ENCODE peak calls at places on chromosomes 16 and 17, in five cellular contexts. One of them, this sample, is unnamed.
A peak's percentile ranks its signal among the peaks of the same experiment; 100 is the strongest.

GRCh38 chr16:84049403-84050060 is 6.9 kb upstream of the SLC38A8 start:
- DNase-seq in cardiac fibroblast: no peak
- DNase-seq in Calu3: no peak
- DNase-seq in breast epithelium: no peak
- DNase-seq in upper lobe of right lung: peak; percentile 55
- DNase-seq in this sample: no peak

GRCh38 chr17:7560172-7561027 is 1.3 kb upstream of the SENP3 start:
- DNase-seq in cardiac fibroblast: peak; percentile 68
- DNase-seq in Calu3: peak; percentile 76
- DNase-seq in breast epithelium: peak; percentile 55
- DNase-seq in upper lobe of right lung: peak; percentile 83
- DNase-seq in this sample: peak; percentile 44

GRCh38 chr16:58419241-58420012 is 27.2 kb downstream of the GINS3 start:
- DNase-seq in cardiac fibroblast: no peak
- DNase-seq in Calu3: no peak
- DNase-seq in breast epithelium: no peak
- DNase-seq in upper lobe of right lung: peak; percentile 35
- DNase-seq in this sample: no peak

GRCh38 chr17:4884489-4884888 is 14.8 kb upstream of the C17orf107 start:
- DNase-seq in cardiac fibroblast: no peak
- DNase-seq in Calu3: no peak
- DNase-seq in breast epithelium: no peak
- DNase-seq in upper lobe of right lung: no peak
- DNase-seq in this sample: no peak

GRCh38 chr16:16015849-16016248 is 66.4 kb downstream of the ABCC1 start:
- DNase-seq in cardiac fibroblast: no peak
- DNase-seq in Calu3: no peak
- DNase-seq in breast epithelium: no peak
- DNase-seq in upper lobe of right lung: no peak
- DNase-seq in this sample: no peak

GRCh38 chr16:88483392-88483641 is 30.2 kb downstream of the ZFPM1 start:
- DNase-seq in cardiac fibroblast: no peak
- DNase-seq in Calu3: no peak
- DNase-seq in breast epithelium: no peak
- DNase-seq in upper lobe of right lung: no peak
- DNase-seq in this sample: no peak

GRCh38 chr17:50440838-50441829 is 15.1 kb downstream of the ACSF2 start:
- DNase-seq in cardiac fibroblast: no peak
- DNase-seq in Calu3: no peak
- DNase-seq in breast epithelium: no peak
- DNase-seq in upper lobe of right lung: no peak
- DNase-seq in this sample: no peak

GRCh38 chr16:83967838-83968482 is at the start of gene NECAB2:
- DNase-seq in cardiac fibroblast: peak; percentile 47
- DNase-seq in Calu3: peak; percentile 72
- DNase-seq in breast epithelium: no peak
- DNase-seq in upper lobe of right lung: no peak
- DNase-seq in this sample: peak; percentile 12

GRCh38 chr16:23879735-23880373 is 44.1 kb downstream of the PRKCB start:
- DNase-seq in cardiac fibroblast: no peak
- DNase-seq in Calu3: no peak
- DNase-seq in breast epithelium: no peak
- DNase-seq in upper lobe of right lung: no peak
- DNase-seq in this sample: no peak

GRCh38 chr17:31095239-31096105 is 695 bp downstream of the NF1 start:
- DNase-seq in cardiac fibroblast: peak; percentile 58
- DNase-seq in Calu3: peak; percentile 55
- DNase-seq in breast epithelium: peak; percentile 48
- DNase-seq in upper lobe of right lung: peak; percentile 81
- DNase-seq in this sample: peak; percentile 40

GRCh38 chr16:73949574-73950348 is 346.9 kb upstream of the PSMD7 start:
- DNase-seq in cardiac fibroblast: peak; percentile 83
- DNase-seq in Calu3: peak; percentile 53
- DNase-seq in breast epithelium: no peak
- DNase-seq in upper lobe of right lung: no peak
- DNase-seq in this sample: peak; percentile 98

GRCh38 chr16:77840093-77840492 is 51.7 kb downstream of the VAT1L start:
- DNase-seq in cardiac fibroblast: no peak
- DNase-seq in Calu3: no peak
- DNase-seq in breast epithelium: no peak
- DNase-seq in upper lobe of right lung: no peak
- DNase-seq in this sample: no peak

GRCh38 chr16:30786115-30786935 is 680 bp downstream of the ZNF629 start:
- DNase-seq in cardiac fibroblast: peak; percentile 72
- DNase-seq in Calu3: peak; percentile 66
- DNase-seq in breast epithelium: no peak
- DNase-seq in upper lobe of right lung: peak; percentile 76
- DNase-seq in this sample: peak; percentile 67

GRCh38 chr17:236641-237405 is 55.4 kb upstream of the DOC2B start:
- DNase-seq in cardiac fibroblast: no peak
- DNase-seq in Calu3: no peak
- DNase-seq in breast epithelium: no peak
- DNase-seq in upper lobe of right lung: peak; percentile 58
- DNase-seq in this sample: no peak

GRCh38 chr16:49458221-49458620 is 84.6 kb downstream of the C16orf78 start:
- DNase-seq in cardiac fibroblast: no peak
- DNase-seq in Calu3: no peak
- DNase-seq in breast epithelium: no peak
- DNase-seq in upper lobe of right lung: peak; percentile 15
- DNase-seq in this sample: no peak

GRCh38 chr16:68257906-68258800 is 6.2 kb upstream of the SLC7A6 start:
- DNase-seq in cardiac fibroblast: peak; percentile 59
- DNase-seq in Calu3: peak; percentile 48
- DNase-seq in breast epithelium: no peak
- DNase-seq in upper lobe of right lung: peak; percentile 76
- DNase-seq in this sample: peak; percentile 86

GRCh38 chr17:63629627-63630026 is 7.4 kb downstream of the MAP3K3 start:
- DNase-seq in cardiac fibroblast: peak; percentile 43
- DNase-seq in Calu3: no peak
- DNase-seq in breast epithelium: no peak
- DNase-seq in upper lobe of right lung: no peak
- DNase-seq in this sample: no peak

GRCh38 chr16:88734361-88734728 is 28.0 kb downstream of the CTU2 start:
- DNase-seq in cardiac fibroblast: no peak
- DNase-seq in Calu3: no peak
- DNase-seq in breast epithelium: no peak
- DNase-seq in upper lobe of right lung: no peak
- DNase-seq in this sample: no peak

GRCh38 chr17:58184308-58184985 is 8.1 kb upstream of the EPX start:
- DNase-seq in cardiac fibroblast: peak; percentile 30
- DNase-seq in Calu3: no peak
- DNase-seq in breast epithelium: no peak
- DNase-seq in upper lobe of right lung: no peak
- DNase-seq in this sample: peak; percentile 17

GRCh38 chr17:50218071-50218759 is 16.8 kb upstream of the COL1A1 start:
- DNase-seq in cardiac fibroblast: peak; percentile 58
- DNase-seq in Calu3: no peak
- DNase-seq in breast epithelium: no peak
- DNase-seq in upper lobe of right lung: no peak
- DNase-seq in this sample: peak; percentile 72

GRCh38 chr17:44917456-44917855 is 2.2 kb upstream of the GFAP start:
- DNase-seq in cardiac fibroblast: no peak
- DNase-seq in Calu3: no peak
- DNase-seq in breast epithelium: no peak
- DNase-seq in upper lobe of right lung: peak; percentile 43
- DNase-seq in this sample: no peak

GRCh38 chr16:1991588-1992474 is 2.1 kb downstream of the SYNGR3 start:
- DNase-seq in cardiac fibroblast: peak; percentile 94
- DNase-seq in Calu3: peak; percentile 84
- DNase-seq in breast epithelium: peak; percentile 87
- DNase-seq in upper lobe of right lung: peak; percentile 97
- DNase-seq in this sample: peak; percentile 77

GRCh38 chr16:56425439-56425832 is at the start of gene AMFR:
- DNase-seq in cardiac fibroblast: peak; percentile 89
- DNase-seq in Calu3: peak; percentile 88
- DNase-seq in breast epithelium: no peak
- DNase-seq in upper lobe of right lung: peak; percentile 87
- DNase-seq in this sample: peak; percentile 86

GRCh38 chr17:57622327-57622885 is 122.7 kb downstream of the CCDC182 start:
- DNase-seq in cardiac fibroblast: no peak
- DNase-seq in Calu3: no peak
- DNase-seq in breast epithelium: no peak
- DNase-seq in upper lobe of right lung: no peak
- DNase-seq in this sample: no peak

GRCh38 chr17:63503330-63503685 is 19.9 kb upstream of the KCNH6 start:
- DNase-seq in cardiac fibroblast: no peak
- DNase-seq in Calu3: no peak
- DNase-seq in breast epithelium: no peak
- DNase-seq in upper lobe of right lung: no peak
- DNase-seq in this sample: no peak

GRCh38 chr16:78127130-78127529 is 27.7 kb downstream of the WWOX start:
- DNase-seq in cardiac fibroblast: peak; percentile 67
- DNase-seq in Calu3: no peak
- DNase-seq in breast epithelium: no peak
- DNase-seq in upper lobe of right lung: no peak
- DNase-seq in this sample: peak; percentile 48

GRCh38 chr16:3242709-3243108 is 7.8 kb upstream of the ZNF200 start:
- DNase-seq in cardiac fibroblast: no peak
- DNase-seq in Calu3: no peak
- DNase-seq in breast epithelium: no peak
- DNase-seq in upper lobe of right lung: no peak
- DNase-seq in this sample: no peak
- TF ChIP-seq CTCF in cardiac fibroblast: no peak
- TF ChIP-seq CTCF in Calu3: no peak
- TF ChIP-seq CTCF in breast epithelium: no peak
- TF ChIP-seq CTCF in upper lobe of right lung: no peak
- TF ChIP-seq CTCF in this sample: no peak

GRCh38 chr17:80859004-80859941 is 132.4 kb upstream of the CHMP6 start:
- DNase-seq in cardiac fibroblast: peak; percentile 92
- DNase-seq in Calu3: no peak
- DNase-seq in breast epithelium: no peak
- DNase-seq in upper lobe of right lung: no peak
- DNase-seq in this sample: peak; percentile 92
- TF ChIP-seq CTCF in cardiac fibroblast: peak; percentile 9
- TF ChIP-seq CTCF in Calu3: no peak
- TF ChIP-seq CTCF in breast epithelium: no peak
- TF ChIP-seq CTCF in upper lobe of right lung: peak; percentile 12
- TF ChIP-seq CTCF in this sample: peak; percentile 43

GRCh38 chr16:71501562-71501961 is 12.4 kb upstream of the ZNF19 start:
- DNase-seq in cardiac fibroblast: no peak
- DNase-seq in Calu3: peak; percentile 49
- DNase-seq in breast epithelium: no peak
- DNase-seq in upper lobe of right lung: no peak
- DNase-seq in this sample: no peak
- TF ChIP-seq CTCF in cardiac fibroblast: no peak
- TF ChIP-seq CTCF in Calu3: no peak
- TF ChIP-seq CTCF in breast epithelium: no peak
- TF ChIP-seq CTCF in upper lobe of right lung: no peak
- TF ChIP-seq CTCF in this sample: no peak

DNA sequence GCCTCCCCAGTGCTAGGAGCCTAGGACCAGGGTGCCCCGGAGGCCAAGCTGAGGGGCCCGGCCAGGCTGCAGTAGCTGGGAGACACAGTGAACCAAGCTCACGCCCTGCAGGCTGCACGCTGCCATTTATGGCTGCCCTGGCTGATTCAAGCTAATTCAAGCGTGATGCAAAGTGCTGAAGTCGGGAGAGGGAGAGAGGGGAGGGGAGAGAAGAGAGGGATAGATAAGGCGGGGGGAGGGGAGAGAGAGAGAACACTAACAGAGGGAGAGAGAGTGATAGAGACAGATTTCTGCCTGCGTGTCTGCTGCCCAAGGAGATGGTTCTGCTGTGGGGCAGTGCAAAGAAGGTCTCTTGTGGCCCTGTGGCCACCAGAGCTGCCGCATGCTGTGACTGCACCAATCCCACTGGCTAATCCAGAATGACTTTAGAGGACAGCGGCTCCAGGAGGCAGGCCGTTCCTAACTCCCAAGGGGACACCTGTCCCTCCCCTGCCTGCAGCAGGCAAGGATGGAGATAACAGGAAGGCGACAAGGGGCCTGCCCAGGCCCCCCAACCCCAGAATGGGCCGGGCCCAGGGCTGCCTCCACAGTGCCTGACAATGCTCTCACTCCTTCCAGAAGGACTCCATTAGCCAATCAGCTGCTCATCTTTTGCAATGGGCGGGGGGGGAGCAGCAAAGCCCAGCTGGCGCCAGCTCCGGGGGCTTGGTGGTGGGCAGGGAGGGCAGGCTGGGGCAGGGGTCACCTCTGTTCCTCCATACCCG is 12.9 kb downstream of the MXRA7 start:
- DNase-seq in cardiac fibroblast: peak; percentile 67
- DNase-seq in Calu3: no peak
- DNase-seq in breast epithelium: no peak
- DNase-seq in upper lobe of right lung: no peak
- DNase-seq in this sample: no peak
- TF ChIP-seq CTCF in cardiac fibroblast: no peak
- TF ChIP-seq CTCF in Calu3: no peak
- TF ChIP-seq CTCF in breast epithelium: no peak
- TF ChIP-seq CTCF in upper lobe of right lung: no peak
- TF ChIP-seq CTCF in this sample: no peak

DNA sequence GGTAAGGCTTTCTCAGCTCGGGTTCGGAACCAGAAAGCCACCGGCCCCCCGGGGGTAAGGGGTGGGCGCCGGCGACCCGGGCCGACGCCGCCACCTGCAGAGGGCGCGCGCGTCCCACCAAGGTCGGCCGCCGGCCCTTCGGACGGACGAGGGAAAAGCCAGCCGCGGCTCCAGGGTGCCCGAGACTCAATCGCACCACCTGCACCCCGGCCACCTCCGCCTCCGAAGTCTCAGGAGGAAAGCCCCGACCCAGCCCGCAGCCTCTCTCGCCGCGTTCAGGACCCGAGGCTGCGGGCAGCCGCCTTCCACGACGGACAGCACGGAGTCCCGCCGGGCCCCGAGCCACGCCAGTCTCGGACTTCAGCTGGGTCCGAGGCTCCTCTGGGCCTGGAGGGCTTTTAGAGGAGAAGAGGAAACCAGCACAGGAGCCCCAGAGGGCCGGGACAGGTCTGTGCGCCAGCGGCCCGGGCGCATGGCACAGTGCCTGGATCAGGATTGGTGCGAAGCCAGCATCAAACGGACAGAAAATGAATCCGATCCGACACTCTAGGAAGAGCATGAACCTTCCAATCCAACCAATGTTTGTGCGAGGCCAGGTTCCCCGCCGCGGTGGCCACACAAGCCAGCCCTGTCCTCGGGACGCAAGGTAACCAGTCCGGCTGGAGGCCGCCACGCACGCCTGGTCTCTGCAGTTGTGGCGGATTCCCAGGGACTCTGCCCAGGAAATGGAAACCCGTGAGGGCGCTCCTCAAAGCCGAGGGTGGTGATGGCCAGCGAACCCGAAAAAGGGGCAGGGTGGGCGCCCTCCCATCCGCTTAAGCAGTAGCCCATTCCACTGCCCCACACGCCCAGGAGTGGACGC is 6.7 kb downstream of the CBX8 start:
- DNase-seq in cardiac fibroblast: peak; percentile 41
- DNase-seq in Calu3: peak; percentile 75
- DNase-seq in breast epithelium: no peak
- DNase-seq in upper lobe of right lung: peak; percentile 79
- DNase-seq in this sample: no peak
- TF ChIP-seq CTCF in cardiac fibroblast: peak; percentile 24
- TF ChIP-seq CTCF in Calu3: peak; percentile 91
- TF ChIP-seq CTCF in breast epithelium: peak; percentile 72
- TF ChIP-seq CTCF in upper lobe of right lung: peak; percentile 80
- TF ChIP-seq CTCF in this sample: peak; percentile 21